ENCODE peak calls at places on chromosomes 1 and 21, in five cellular contexts. One of them, this sample, is unnamed.
A peak's percentile ranks its signal among the peaks of the same experiment; 100 is the strongest.

GRCh38 chr21:42286416-42286815 is 28.8 kb downstream of the TFF3 start:
- DNase-seq in DMS153: no peak
- DNase-seq in GM06990: no peak
- DNase-seq in NCI-H1694 treated with DMSO at 0.1 percent for 48 hours: no peak
- DNase-seq in choroid plexus epithelial cell: no peak
- DNase-seq in this sample: no peak

GRCh38 chr1:59029768-59030167 is 245.9 kb upstream of the JUN start:
- DNase-seq in choroid plexus epithelial cell: peak; percentile 50
- DNase-seq in NCI-H1694 treated with DMSO at 0.1 percent for 48 hours: no peak
- DNase-seq in GM06990: no peak
- DNase-seq in DMS153: no peak
- DNase-seq in this sample: no peak

GRCh38 chr1:234618726-234619049 is 8.7 kb upstream of the IRF2BP2 start:
- DNase-seq in NCI-H1694 treated with DMSO at 0.1 percent for 48 hours: no peak
- DNase-seq in choroid plexus epithelial cell: no peak
- DNase-seq in GM06990: no peak
- DNase-seq in DMS153: no peak
- DNase-seq in this sample: no peak

GRCh38 chr1:194295690-194296089 is 1109.3 kb upstream of the B3GALT2 start:
- DNase-seq in NCI-H1694 treated with DMSO at 0.1 percent for 48 hours: peak; percentile 5
- DNase-seq in DMS153: peak; percentile 92
- DNase-seq in choroid plexus epithelial cell: peak; percentile 73
- DNase-seq in GM06990: no peak
- DNase-seq in this sample: no peak

GRCh38 chr1:223207293-223208066 is 64.4 kb upstream of the TLR5 start:
- DNase-seq in NCI-H1694 treated with DMSO at 0.1 percent for 48 hours: peak; percentile 21
- DNase-seq in choroid plexus epithelial cell: peak; percentile 22
- DNase-seq in GM06990: no peak
- DNase-seq in DMS153: no peak
- DNase-seq in this sample: no peak

GRCh38 chr1:203528098-203528497 is 34.1 kb downstream of the OPTC start:
- DNase-seq in GM06990: no peak
- DNase-seq in DMS153: no peak
- DNase-seq in choroid plexus epithelial cell: no peak
- DNase-seq in NCI-H1694 treated with DMSO at 0.1 percent for 48 hours: peak; percentile 89
- DNase-seq in this sample: no peak

GRCh38 chr1:88935522-88936222 is 44.3 kb upstream of the GTF2B start:
- DNase-seq in GM06990: no peak
- DNase-seq in NCI-H1694 treated with DMSO at 0.1 percent for 48 hours: peak; percentile 47
- DNase-seq in DMS153: peak; percentile 3
- DNase-seq in choroid plexus epithelial cell: peak; percentile 68
- DNase-seq in this sample: no peak

GRCh38 chr1:51667556-51667955 is 50.7 kb downstream of the OSBPL9 start:
- DNase-seq in choroid plexus epithelial cell: no peak
- DNase-seq in DMS153: no peak
- DNase-seq in NCI-H1694 treated with DMSO at 0.1 percent for 48 hours: no peak
- DNase-seq in GM06990: no peak
- DNase-seq in this sample: no peak

GRCh38 chr21:42107881-42108553 is 36.9 kb downstream of the UMODL1 start:
- DNase-seq in NCI-H1694 treated with DMSO at 0.1 percent for 48 hours: peak; percentile 37
- DNase-seq in GM06990: peak; percentile 73
- DNase-seq in choroid plexus epithelial cell: peak; percentile 66
- DNase-seq in DMS153: peak; percentile 45
- DNase-seq in this sample: no peak

GRCh38 chr21:38661296-38662223 is 144.2 kb upstream of the ETS2 start:
- DNase-seq in GM06990: peak; percentile 6
- DNase-seq in DMS153: no peak
- DNase-seq in NCI-H1694 treated with DMSO at 0.1 percent for 48 hours: no peak
- DNase-seq in choroid plexus epithelial cell: peak; percentile 76
- DNase-seq in this sample: no peak

GRCh38 chr1:2344744-2345296 is 46.5 kb downstream of the MORN1 start:
- DNase-seq in DMS153: no peak
- DNase-seq in choroid plexus epithelial cell: no peak
- DNase-seq in GM06990: no peak
- DNase-seq in NCI-H1694 treated with DMSO at 0.1 percent for 48 hours: no peak
- DNase-seq in this sample: no peak